ENCODE peak calls at places on chromosomes 3 and 15, in five cellular contexts. R is progenitor cell of endocrine pancreas, V is HS-27A, X is aorta, Y is MCF 10A. E is an unnamed sample.

GRCh38 chr15:64237677-64238076 is 74.9 kb upstream of the PPIB start:
- DNase-seq in R (no peak), V (no peak), X (no peak), Y (no peak), E (no peak)

GRCh38 chr3:134299185-134299887 is 48.7 kb upstream of the RYK start:
- DNase-seq in R (no peak), V (no peak), X (peak; percentile 30), Y (peak; percentile 47), E (no peak)

GRCh38 chr3:46349484-46350261 is 4.2 kb upstream of the CCR2 start:
- DNase-seq in R (no peak), V (no peak), X (no peak), Y (no peak), E (no peak)

GRCh38 chr3:56870436-56870835 is 68.7 kb upstream of the ARHGEF3 start:
- DNase-seq in R (no peak), V (no peak), X (no peak), Y (no peak), E (no peak)

GRCh38 chr15:22884344-22884743 is 45.9 kb downstream of the NIPA2 start:
- DNase-seq in R (no peak), V (no peak), X (no peak), Y (no peak), E (no peak)

GRCh38 chr3:132262305-132262704 is 54.9 kb upstream of the ACP3 start:
- DNase-seq in R (no peak), V (no peak), X (no peak), Y (no peak), E (no peak)

GRCh38 chr3:11367116-11367781 is 95.1 kb downstream of the ATG7 start:
- DNase-seq in R (no peak), V (no peak), X (no peak), Y (peak; percentile 52), E (no peak)

GRCh38 chr3:191143224-191143623 is 55.8 kb upstream of the OSTN start:
- DNase-seq in R (no peak), V (no peak), X (no peak), Y (peak; percentile 60), E (no peak)

GRCh38 chr3:131840151-131840797 is 194.5 kb downstream of the CPNE4 start:
- DNase-seq in R (no peak), V (no peak), X (no peak), Y (peak; percentile 11), E (no peak)

GRCh38 chr15:40072216-40072990 is 33.4 kb upstream of the SRP14 start:
- DNase-seq in R (no peak), V (no peak), X (no peak), Y (no peak), E (no peak)

GRCh38 chr3:12990781-12991480 is 82.3 kb downstream of the IQSEC1 start:
- DNase-seq in R (no peak), V (no peak), X (peak; percentile 47), Y (no peak), E (no peak)

GRCh38 chr3:184320099-184320445 is 5.7 kb downstream of the EIF4G1 start:
- DNase-seq in R (no peak), V (peak; percentile 88), X (peak; percentile 98), Y (peak; percentile 99), E (no peak)

GRCh38 chr3:134364061-134364935 is 9.9 kb downstream of the AMOTL2 start:
- DNase-seq in R (peak; percentile 84), V (peak; percentile 92), X (peak; percentile 97), Y (peak; percentile 96), E (peak; percentile 93)

GRCh38 chr3:137987723-137988122 is 22.2 kb upstream of the CLDN18 start:
- DNase-seq in R (no peak), V (no peak), X (no peak), Y (no peak), E (no peak)

GRCh38 chr3:98545940-98546339 is 14.2 kb downstream of the GPR15 start:
- DNase-seq in R (no peak), V (no peak), X (no peak), Y (no peak), E (no peak)

GRCh38 chr3:149383703-149384102 is 6.3 kb upstream of the TM4SF1 start:
- DNase-seq in R (no peak), V (no peak), X (no peak), Y (no peak), E (no peak)

GRCh38 chr3:65951836-65952505 is 86.7 kb downstream of the MAGI1 start:
- DNase-seq in R (no peak), V (peak; percentile 59), X (no peak), Y (no peak), E (no peak)

GRCh38 chr3:37221407-37221806 is 47.0 kb upstream of the LRRFIP2 start:
- DNase-seq in R (no peak), V (peak; percentile 52), X (no peak), Y (peak; percentile 82), E (no peak)

GRCh38 chr3:122183521-122183892 is at the start of gene CASR:
- DNase-seq in R (peak; percentile 21), V (no peak), X (no peak), Y (no peak), E (no peak)

GRCh38 chr15:66846811-66847210 is 144.8 kb downstream of the SMAD6 start:
- DNase-seq in R (no peak), V (no peak), X (no peak), Y (no peak), E (no peak)

GRCh38 chr3:76083992-76084391 is 298.6 kb upstream of the ZNF717 start:
- DNase-seq in R (no peak), V (no peak), X (no peak), Y (no peak), E (no peak)

GRCh38 chr3:43024183-43024865 is 45.2 kb downstream of the GASK1A start:
- DNase-seq in R (no peak), V (no peak), X (no peak), Y (no peak), E (no peak)

GRCh38 chr3:23590874-23591273 is 214.9 kb upstream of the UBE2E1 start:
- DNase-seq in R (no peak), V (no peak), X (no peak), Y (no peak), E (no peak)

GRCh38 chr15:80788536-80788935 is 9.4 kb downstream of the CEMIP start:
- DNase-seq in R (no peak), V (no peak), X (no peak), Y (no peak), E (no peak)

GRCh38 chr15:98904466-98905048 is 103.0 kb downstream of the PGPEP1L start:
- DNase-seq in R (no peak), V (peak; percentile 52), X (no peak), Y (peak; percentile 70), E (no peak)

GRCh38 chr3:108818404-108818803 is 4.2 kb upstream of the TRAT1 start:
- DNase-seq in R (no peak), V (no peak), X (no peak), Y (peak; percentile 59), E (no peak)

GRCh38 chr3:69391554-69391953 is 5.7 kb upstream of the FRMD4B start:
- DNase-seq in R (no peak), V (no peak), X (no peak), Y (no peak), E (no peak)

GRCh38 chr15:99009741-99010370 is 2.3 kb upstream of the PGPEP1L start:
- DNase-seq in R (no peak), V (no peak), X (no peak), Y (no peak), E (no peak)

GRCh38 chr3:99858461-99858860 is 40.8 kb downstream of the CMSS1 start:
- DNase-seq in R (no peak), V (no peak), X (no peak), Y (no peak), E (no peak)

GRCh38 chr3:129662230-129662629 is 55.8 kb upstream of the PLXND1 start:
- DNase-seq in R (no peak), V (no peak), X (no peak), Y (no peak), E (no peak)

E was measured in mesothelial cell of epicardium.